ENCODE peak calls at places on chromosomes 4 and X, in seven cellular contexts. O, X, Y, T, H, P and C are unnamed samples.

GRCh38 chrX:139967300-139967699 is 2.0 kb upstream of the CXorf66 start:
- DNase-seq in O (no peak), X (no peak), Y (no peak), T (no peak), H (peak), P (no peak), C (no peak)

GRCh38 chrX:9249452-9249851 is 215.4 kb upstream of the TBL1X start:
- DNase-seq in O (no peak), X (no peak), Y (no peak), T (no peak), H (no peak), P (no peak), C (no peak)

GRCh38 chr4:139559692-139560091 is 3.7 kb upstream of the SETD7 start:
- DNase-seq in O (no peak), X (no peak), Y (no peak), T (no peak), H (no peak), P (no peak), C (no peak)

GRCh38 chr4:55386840-55387239 is 8.9 kb upstream of the TMEM165 start:
- DNase-seq in O (no peak), X (no peak), Y (no peak), T (no peak), H (no peak), P (no peak), C (no peak)

GRCh38 chr4:31408136-31408535 is 688.0 kb downstream of the PCDH7 start:
- DNase-seq in O (no peak), X (no peak), Y (no peak), T (no peak), H (peak), P (no peak), C (no peak)

GRCh38 chr4:102344955-102345794 is at the start of gene SLC39A8:
- DNase-seq in O (peak), X (peak), Y (peak), T (peak), H (peak), P (peak), C (peak)

GRCh38 chr4:169185133-169185956 is 85.4 kb downstream of the SH3RF1 start:
- DNase-seq in O (no peak), X (no peak), Y (no peak), T (no peak), H (no peak), P (no peak), C (no peak)

GRCh38 chr4:2289955-2290333 is 28.0 kb upstream of the MXD4 start:
- DNase-seq in O (no peak), X (no peak), Y (no peak), T (no peak), H (no peak), P (no peak), C (no peak)

GRCh38 chr4:176638992-176639391 is 153.7 kb downstream of the VEGFC start:
- DNase-seq in O (peak), X (no peak), Y (no peak), T (no peak), H (peak), P (no peak), C (no peak)

GRCh38 chrX:131746491-131746968 is 202.7 kb downstream of the OR13H1 start:
- DNase-seq in O (no peak), X (peak), Y (peak), T (peak), H (no peak), P (peak), C (no peak)

GRCh38 chr4:164871673-164872072 is 5.3 kb upstream of the APELA start:
- DNase-seq in O (no peak), X (no peak), Y (no peak), T (no peak), H (no peak), P (no peak), C (no peak)

GRCh38 chr4:160020804-160021203 is 917.9 kb downstream of the RAPGEF2 start:
- DNase-seq in O (no peak), X (no peak), Y (no peak), T (no peak), H (peak), P (no peak), C (no peak)

GRCh38 chr4:17636696-17637351 is 22.4 kb downstream of the MED28 start:
- DNase-seq in O (no peak), X (peak), Y (peak), T (peak), H (peak), P (no peak), C (peak)

GRCh38 chr4:8289151-8289750 is 19.7 kb downstream of the HTRA3 start:
- DNase-seq in O (no peak), X (no peak), Y (no peak), T (no peak), H (no peak), P (no peak), C (no peak)

GRCh38 chrX:26375346-26375745 is 159.4 kb downstream of the MAGEB5 start:
- DNase-seq in O (no peak), X (no peak), Y (no peak), T (no peak), H (no peak), P (no peak), C (no peak)

GRCh38 chr4:1300466-1301455 is 11.1 kb downstream of the MAEA start:
- DNase-seq in O (no peak), X (no peak), Y (peak), T (no peak), H (peak), P (no peak), C (no peak)

GRCh38 chr4:1490906-1491629 is 84.8 kb upstream of the NKX1-1 start:
- DNase-seq in O (no peak), X (no peak), Y (no peak), T (no peak), H (no peak), P (no peak), C (no peak)

GRCh38 chrX:295136-295535 is 14.0 kb downstream of the PLCXD1 start:
- DNase-seq in O (no peak), X (no peak), Y (no peak), T (no peak), H (no peak), P (no peak), C (no peak)

GRCh38 chr4:108454227-108454626 is 166.1 kb upstream of the RPL34 start:
- DNase-seq in O (no peak), X (no peak), Y (no peak), T (no peak), H (no peak), P (no peak), C (no peak)

GRCh38 chr4:104490770-104491395 is 3.8 kb downstream of the CXXC4 start:
- DNase-seq in O (no peak), X (no peak), Y (peak), T (peak), H (peak), P (peak), C (peak)

GRCh38 chr4:19780871-19781270 is 470.8 kb upstream of the SLIT2 start:
- DNase-seq in O (no peak), X (no peak), Y (no peak), T (no peak), H (no peak), P (no peak), C (no peak)

GRCh38 chr4:173252024-173252935 is 81.9 kb downstream of the HMGB2 start:
- DNase-seq in O (peak), X (no peak), Y (peak), T (no peak), H (peak), P (no peak), C (no peak)

GRCh38 chr4:168569066-168569908 is 72.4 kb downstream of the PALLD start:
- DNase-seq in O (no peak), X (no peak), Y (no peak), T (no peak), H (no peak), P (no peak), C (no peak)

GRCh38 chr4:102439835-102440234 is 61.3 kb upstream of the NFKB1 start:
- DNase-seq in O (peak), X (no peak), Y (no peak), T (no peak), H (no peak), P (no peak), C (no peak)

GRCh38 chr4:38615847-38616246 is 48.2 kb upstream of the KLF3 start:
- DNase-seq in O (no peak), X (no peak), Y (no peak), T (no peak), H (peak), P (no peak), C (no peak)

GRCh38 chrX:119790977-119791436 is 423 bp downstream of the RPL39 start:
- DNase-seq in O (no peak), X (peak), Y (no peak), T (peak), H (no peak), P (no peak), C (no peak)

GRCh38 chrX:12791253-12792228 is at the start of gene PRPS2:
- DNase-seq in O (no peak), X (peak), Y (peak), T (peak), H (peak), P (peak), C (no peak)

GRCh38 chr4:26122690-26123089 is 198.1 kb upstream of the RBPJ start:
- DNase-seq in O (no peak), X (no peak), Y (no peak), T (no peak), H (no peak), P (no peak), C (no peak)

GRCh38 chrX:109782994-109783711 is 50.1 kb upstream of the ACSL4 start:
- DNase-seq in O (no peak), X (no peak), Y (no peak), T (no peak), H (no peak), P (no peak), C (no peak)

GRCh38 chrX:16826207-16826606 is 39.9 kb downstream of the TXLNG start:
- DNase-seq in O (no peak), X (no peak), Y (no peak), T (no peak), H (peak), P (no peak), C (no peak)

GRCh38 chrX:129638917-129639316 is 15.8 kb downstream of the APLN start:
- DNase-seq in O (no peak), X (no peak), Y (no peak), T (no peak), H (no peak), P (no peak), C (no peak)

GRCh38 chr4:53962516-53963225 is 101.7 kb downstream of the CHIC2 start:
- DNase-seq in O (peak), X (no peak), Y (no peak), T (no peak), H (peak), P (no peak), C (no peak)

GRCh38 chrX:119505945-119506344 is 37.7 kb downstream of the SLC25A5 start:
- DNase-seq in O (no peak), X (no peak), Y (no peak), T (no peak), H (no peak), P (no peak), C (no peak)

GRCh38 chr4:28241021-28241420 is 1380.4 kb downstream of the STIM2 start:
- DNase-seq in O (no peak), X (no peak), Y (no peak), T (no peak), H (no peak), P (no peak), C (no peak)

GRCh38 chr4:26062221-26062620 is 148.2 kb downstream of the SMIM20 start:
- DNase-seq in O (no peak), X (no peak), Y (no peak), T (no peak), H (no peak), P (no peak), C (no peak)

GRCh38 chr4:163256680-163257343 is 75.6 kb downstream of the NPY1R start:
- DNase-seq in O (no peak), X (no peak), Y (no peak), T (no peak), H (no peak), P (no peak), C (no peak)